ENCODE peak calls at places on chromosome X, in nine cellular contexts. A, F, B, X, D, N, V, H and L are unnamed samples.

GRCh38 chrX:50913520-50913919 is 3.0 kb downstream of the BMP15 start:
- DNase-seq in V (no peak), A (no peak), F (no peak), N (no peak), D (no peak), X (no peak), B (no peak), H (no peak), L (no peak)

GRCh38 chrX:41406211-41406610 is 40.9 kb upstream of the NYX start:
- DNase-seq in D (no peak), B (no peak), A (no peak), N (no peak), V (no peak), F (peak), X (no peak), H (no peak), L (no peak)

GRCh38 chrX:70398899-70399298 is 24.2 kb upstream of the GDPD2 start:
- DNase-seq in B (peak), H (no peak), D (no peak), F (peak), V (peak), X (no peak), N (no peak), A (no peak), L (no peak)

GRCh38 chrX:14922437-14922836 is 49.2 kb downstream of the MOSPD2 start:
- DNase-seq in A (no peak), V (no peak), X (no peak), D (no peak), N (no peak), F (peak), H (no peak), B (no peak), L (no peak)

GRCh38 chrX:24241822-24242648 is 71.8 kb downstream of the SUPT20HL2 start:
- DNase-seq in D (no peak), N (no peak), H (peak), X (no peak), F (peak), B (peak), A (no peak), V (peak), L (no peak)

GRCh38 chrX:18537524-18537923 is 112.1 kb downstream of the CDKL5 start:
- DNase-seq in D (no peak), F (no peak), N (no peak), V (no peak), X (no peak), A (no peak), H (no peak), B (no peak), L (no peak)

GRCh38 chrX:103171353-103171752 is 43.6 kb upstream of the BEX4 start:
- DNase-seq in V (no peak), A (no peak), X (no peak), D (no peak), F (no peak), B (no peak), N (no peak), H (no peak), L (no peak)

GRCh38 chrX:150692837-150693781 is at the start of gene MTMR1:
- DNase-seq in F (no peak), N (peak), A (peak), X (peak), H (peak), D (peak), V (peak), B (no peak), L (no peak)

GRCh38 chrX:64152857-64153256 is 52.7 kb downstream of the AMER1 start:
- DNase-seq in A (no peak), H (peak), B (peak), X (no peak), F (no peak), D (no peak), N (no peak), V (no peak), L (no peak)

GRCh38 chrX:112527903-112528302 is 151.8 kb downstream of the LHFPL1 start:
- DNase-seq in D (no peak), H (no peak), V (no peak), N (no peak), B (no peak), F (peak), A (no peak), X (no peak), L (no peak)

GRCh38 chrX:43817454-43817853 is 64.8 kb downstream of the MAOB start:
- DNase-seq in B (no peak), A (no peak), V (no peak), H (no peak), F (no peak), D (no peak), N (no peak), X (no peak), L (no peak)

DNA sequence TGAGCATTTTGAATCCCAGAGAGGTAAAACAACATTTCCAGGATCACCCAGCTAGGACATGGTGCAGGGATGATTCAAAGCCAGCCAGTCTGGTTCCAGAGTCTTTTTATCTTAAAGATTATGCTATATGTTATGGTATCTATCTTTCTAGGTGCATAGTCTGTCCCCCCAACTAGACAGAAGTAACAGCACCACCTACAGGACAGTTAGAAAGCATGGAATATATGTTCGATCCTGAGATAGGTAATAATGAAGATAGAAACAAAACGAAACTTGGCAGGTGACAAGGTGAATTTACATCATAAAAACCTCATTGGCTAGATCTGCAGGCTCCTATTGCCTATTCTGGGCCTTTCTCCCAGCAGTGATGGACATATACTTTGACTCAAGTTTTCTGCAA is 723.2 kb downstream of the SMARCA1 start:
- DNase-seq in F (no peak), X (no peak), H (no peak), D (no peak), B (no peak), N (no peak), V (no peak), A (no peak), L (no peak)
- TF ChIP-seq CTCF in F (no peak), X (no peak), H (peak), D (no peak), B (peak), N (no peak), V (no peak), A (no peak), L (peak)

GRCh38 chrX:22278375-22278774 is 5.7 kb downstream of the CBLL2 start:
- DNase-seq in X (no peak), B (no peak), H (peak), A (no peak), D (no peak), N (no peak), F (no peak), V (no peak), L (no peak)
- TF ChIP-seq CTCF in X (no peak), B (no peak), H (peak), A (no peak), D (no peak), N (no peak), F (peak), V (no peak), L (no peak)

GRCh38 chrX:38985375-38985774 is 184.1 kb downstream of the MID1IP1 start:
- DNase-seq in D (no peak), A (no peak), H (no peak), B (no peak), F (peak), N (no peak), V (peak), X (no peak), L (no peak)
- TF ChIP-seq CTCF in D (peak), A (peak), H (no peak), B (no peak), F (peak), N (peak), V (peak), X (no peak), L (no peak)

DNA sequence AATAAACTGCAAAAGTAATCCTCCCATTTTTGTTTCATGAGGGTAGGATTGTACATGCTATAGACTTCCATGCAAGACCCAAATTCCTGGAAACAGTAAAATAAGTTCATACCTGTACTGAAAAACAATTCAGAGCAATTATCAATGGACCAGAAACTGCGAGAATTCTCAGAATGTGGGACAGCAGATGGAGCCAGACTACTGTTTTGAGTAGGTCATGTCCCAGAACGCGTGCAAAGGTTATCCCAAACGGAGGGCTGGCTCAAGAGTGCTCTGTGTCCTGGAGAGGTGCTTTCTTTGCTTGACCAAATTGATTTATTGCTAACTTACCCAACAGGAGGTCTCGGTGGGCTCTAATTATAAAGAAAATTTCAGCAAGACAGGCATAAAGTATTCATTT is 1.7 kb upstream of the MAGEH1 start:
- DNase-seq in V (no peak), X (no peak), H (peak), A (no peak), N (no peak), D (no peak), F (peak), B (peak), L (no peak)
- TF ChIP-seq CTCF in V (no peak), X (no peak), H (peak), A (no peak), N (no peak), D (no peak), F (peak), B (peak), L (peak)

DNA sequence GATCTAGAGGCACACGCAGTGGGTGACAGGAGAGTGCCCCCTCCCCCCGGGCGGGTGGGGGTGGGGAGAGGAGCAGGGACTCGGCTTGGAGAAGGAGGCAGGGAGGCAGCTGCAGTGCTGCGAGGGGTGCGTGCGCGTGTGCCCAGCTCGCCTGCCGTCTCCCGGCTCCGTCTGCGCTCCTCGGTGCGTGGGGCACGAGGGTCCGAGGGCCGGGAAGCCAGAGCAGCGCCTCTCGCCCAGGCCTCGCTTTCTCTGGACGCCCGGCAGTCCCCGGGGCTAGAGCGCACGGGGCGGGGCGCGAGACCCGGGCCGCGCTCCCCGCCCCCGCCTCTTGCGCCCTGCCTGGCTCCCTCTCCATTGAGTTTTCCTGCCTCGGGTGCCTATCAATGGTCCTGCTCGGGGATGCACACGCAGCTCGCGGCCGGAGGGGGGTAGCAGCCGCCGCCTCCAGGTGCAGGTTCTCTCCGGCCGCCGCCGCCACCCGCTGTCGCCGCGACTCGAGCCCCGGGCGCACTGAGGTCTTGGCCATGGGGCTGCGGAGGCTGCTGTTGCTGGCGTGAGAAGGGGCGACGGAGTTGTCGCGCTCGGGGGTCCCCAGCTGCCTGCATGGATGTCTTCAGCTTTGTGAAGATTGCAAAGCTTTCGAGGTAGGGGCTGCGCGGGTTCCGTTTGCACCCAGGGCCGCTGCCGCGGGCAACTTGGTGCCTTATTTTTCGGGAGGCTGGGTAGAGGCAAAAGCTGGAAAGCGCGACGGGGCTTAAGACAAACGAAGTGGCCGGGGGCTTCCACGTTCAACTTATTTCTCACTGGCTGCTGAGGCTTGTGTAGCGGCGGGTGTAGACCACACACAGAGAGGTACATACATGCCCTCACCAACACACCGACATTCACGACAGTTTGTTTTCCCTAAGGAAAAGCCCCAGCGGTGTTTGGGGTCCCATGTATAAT is at the start of gene FRMPD4:
- DNase-seq in H (no peak), F (peak), B (no peak), X (no peak), A (no peak), N (no peak), V (peak), D (no peak), L (peak)
- TF ChIP-seq CTCF in H (no peak), F (peak), B (no peak), X (no peak), A (no peak), N (no peak), V (no peak), D (no peak), L (peak)